ENCODE peak calls at places on chromosomes 13 and 19, in nine cellular contexts. E, I, J, V, A, P, B, L and Y are unnamed samples.

GRCh38 chr13:99321709-99322108 is 14.5 kb upstream of the GPR183 start:
- DNase-seq in P (no peak), I (no peak), B (no peak), E (no peak), V (no peak), L (no peak), J (no peak), A (no peak), Y (no peak)

GRCh38 chr19:6126335-6126974 is 9.0 kb upstream of the ACSBG2 start:
- DNase-seq in A (no peak), L (no peak), J (no peak), E (peak; percentile 86), P (peak; percentile 91), V (no peak), B (no peak), I (no peak), Y (no peak)

GRCh38 chr19:6062274-6062673 is 48.0 kb downstream of the RFX2 start:
- DNase-seq in E (no peak), V (no peak), J (no peak), I (no peak), B (no peak), P (no peak), A (peak; percentile 28), L (peak; percentile 33), Y (peak; percentile 25)

GRCh38 chr13:42574435-42575311 is 721 bp downstream of the TNFSF11 start:
- DNase-seq in J (no peak), I (no peak), P (no peak), A (no peak), E (no peak), V (no peak), L (no peak), B (no peak), Y (no peak)

GRCh38 chr19:16425993-16426392 is 45.8 kb downstream of the EPS15L1 start:
- DNase-seq in B (no peak), L (no peak), P (no peak), E (no peak), I (no peak), J (no peak), V (no peak), A (no peak), Y (no peak)

GRCh38 chr13:99029576-99029975 is 51.7 kb upstream of the DOCK9 start:
- DNase-seq in V (no peak), P (no peak), B (no peak), I (no peak), E (no peak), J (no peak), L (no peak), A (no peak), Y (no peak)

GRCh38 chr13:57644106-57644505 is 12.6 kb downstream of the PCDH17 start:
- DNase-seq in A (no peak), E (no peak), B (no peak), L (no peak), P (no peak), I (no peak), J (no peak), V (no peak), Y (no peak)

GRCh38 chr19:5075603-5076002 is 106.7 kb downstream of the KDM4B start:
- DNase-seq in V (no peak), I (no peak), B (no peak), E (no peak), P (no peak), J (no peak), L (no peak), A (no peak), Y (no peak)

GRCh38 chr19:33216198-33216830 is 9.3 kb downstream of the SLC7A10 start:
- DNase-seq in J (no peak), L (no peak), B (no peak), E (no peak), A (no peak), I (no peak), V (no peak), P (no peak), Y (no peak)

GRCh38 chr13:99214232-99214631 is 13.6 kb downstream of the UBAC2 start:
- DNase-seq in J (no peak), E (no peak), A (no peak), B (peak; percentile 75), I (no peak), P (no peak), L (no peak), V (no peak), Y (no peak)

GRCh38 chr13:45441633-45442032 is 23.1 kb upstream of the COG3 start:
- DNase-seq in P (no peak), V (no peak), A (no peak), I (no peak), J (no peak), L (no peak), B (no peak), E (peak; percentile 16), Y (no peak)

GRCh38 chr13:46575843-46576242 is 22.9 kb downstream of the LRCH1 start:
- DNase-seq in L (peak; percentile 41), P (no peak), A (no peak), V (no peak), I (no peak), B (no peak), E (peak; percentile 16), J (no peak), Y (no peak)

GRCh38 chr19:56170261-56170660 is 5.5 kb upstream of the GALP start:
- DNase-seq in P (no peak), L (no peak), V (peak; percentile 86), I (no peak), B (no peak), J (no peak), E (peak; percentile 73), A (no peak), Y (peak; percentile 89)

GRCh38 chr13:42836930-42837329 is 55.5 kb downstream of the FAM216B start:
- DNase-seq in V (peak; percentile 41), I (no peak), A (no peak), P (peak; percentile 4), E (peak; percentile 9), L (no peak), B (no peak), J (no peak), Y (peak; percentile 5)

GRCh38 chr19:7067716-7068115 is 1.8 kb upstream of the ZNF557 start:
- DNase-seq in A (no peak), P (no peak), E (no peak), B (no peak), I (no peak), L (no peak), J (no peak), V (no peak), Y (no peak)

GRCh38 chr19:38800577-38801347 is 11.8 kb downstream of the LGALS7B start:
- DNase-seq in V (no peak), A (no peak), P (no peak), J (no peak), E (no peak), B (no peak), L (no peak), I (no peak), Y (no peak)
- TF ChIP-seq POLR2A in V (no peak), A (no peak), P (no peak), J (no peak), E (no peak), B (no peak), L (no peak), I (no peak), Y (no peak)

GRCh38 chr19:2232286-2233151 is 3.6 kb downstream of the PLEKHJ1 start:
- DNase-seq in I (no peak), J (no peak), B (no peak), L (no peak), P (no peak), V (no peak), A (no peak), E (no peak), Y (no peak)

GRCh38 chr19:2230029-2230531 is 6.0 kb downstream of the PLEKHJ1 start:
- DNase-seq in L (no peak), B (no peak), J (no peak), E (no peak), P (no peak), A (no peak), V (no peak), I (no peak), Y (no peak)

GRCh38 chr19:2233601-2234280 is 2.4 kb downstream of the PLEKHJ1 start:
- DNase-seq in A (no peak), J (no peak), V (no peak), I (no peak), P (no peak), L (no peak), B (no peak), E (no peak), Y (no peak)

GRCh38 chr19:2230807-2231533 is 5.2 kb downstream of the PLEKHJ1 start:
- DNase-seq in L (no peak), V (no peak), J (no peak), E (no peak), B (no peak), A (no peak), I (no peak), P (no peak), Y (no peak)

DNA sequence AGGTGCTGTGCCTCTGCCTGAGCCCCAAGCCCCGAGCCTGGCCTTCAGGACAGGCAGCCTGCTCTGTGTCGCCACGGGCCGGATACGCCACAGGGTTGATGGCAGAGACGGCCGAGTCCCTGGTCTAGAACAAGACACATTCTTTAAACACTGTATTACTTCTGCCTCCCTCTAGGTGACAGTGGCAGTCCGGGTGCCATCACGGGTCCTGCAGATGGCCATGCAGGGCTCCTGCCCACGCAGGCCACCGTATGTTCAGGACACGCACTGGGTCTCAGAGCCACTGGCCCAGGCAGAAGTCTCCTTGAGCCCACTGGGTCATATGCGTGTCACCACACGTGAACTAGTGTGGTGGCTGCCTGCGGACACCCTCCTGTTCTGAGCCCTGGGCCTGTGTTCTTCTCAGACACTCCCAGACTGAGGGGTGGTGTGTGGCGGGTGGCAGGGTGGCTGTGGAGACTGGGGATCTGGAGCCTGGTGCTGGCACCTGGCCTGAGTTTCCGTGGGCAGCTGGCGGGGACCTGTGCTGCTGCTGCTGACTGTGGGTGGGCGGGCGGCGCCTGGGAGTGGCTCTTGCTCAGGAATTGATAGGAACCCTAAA is 4.4 kb downstream of the PLEKHJ1 start:
- DNase-seq in V (no peak), P (no peak), B (no peak), L (no peak), J (no peak), A (no peak), E (peak; percentile 34), I (no peak), Y (no peak)
- H3K27ac ChIP-seq in V (no peak overlapping the region), P (peak overlapping the region; percentile 42), B (peak overlapping the region; percentile 7), L (no peak overlapping the region), J (no peak overlapping the region), A (no peak overlapping the region), E (no peak overlapping the region), I (peak overlapping the region; percentile 33), Y (no peak overlapping the region)

DNA sequence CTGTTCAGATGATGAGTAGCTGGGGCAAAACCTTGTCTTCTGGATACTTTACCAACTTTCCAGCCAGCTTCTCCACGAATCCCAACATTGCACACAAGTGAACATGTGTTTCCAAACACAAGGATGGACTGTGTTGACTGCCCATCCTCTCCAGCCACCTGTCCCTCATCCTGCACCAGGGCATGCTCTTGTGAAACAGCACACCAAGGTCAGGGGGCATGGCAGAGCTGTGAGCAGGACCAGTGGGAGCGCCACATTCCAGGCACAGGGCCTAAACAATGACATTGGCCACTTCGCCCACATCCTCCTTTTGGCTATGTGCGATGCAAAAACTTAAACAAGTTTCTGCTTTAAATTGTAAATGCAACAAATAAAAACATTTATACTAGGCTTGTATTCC is 105.5 kb downstream of the IRS2 start:
- DNase-seq in V (no peak), E (no peak), B (peak; percentile 50), L (no peak), I (no peak), A (no peak), J (no peak), P (no peak), Y (no peak)
- H3K4me3 ChIP-seq in V (no peak overlapping the region), E (no peak overlapping the region), B (no peak overlapping the region), L (no peak overlapping the region), I (no peak overlapping the region), A (no peak overlapping the region), J (no peak overlapping the region), P (no peak overlapping the region), Y (no peak overlapping the region)

GRCh38 chr19:48325265-48325910 is at the start of gene EMP3:
- DNase-seq in I (peak; percentile 79), V (peak; percentile 51), J (no peak), B (no peak), A (peak; percentile 69), E (peak; percentile 92), L (peak; percentile 71), P (peak; percentile 63), Y (peak; percentile 81)
- TF ChIP-seq POLR2A in I (peak; percentile 50), V (peak; percentile 51), J (peak; percentile 51), B (peak; percentile 37), A (no peak), E (peak; percentile 52), L (peak; percentile 23), P (peak; percentile 81), Y (peak; percentile 51)